ENCODE peak calls at places on chromosome 13, in four cellular contexts. One of them, this sample, is unnamed.

GRCh38 chr13:112791662-112792440 is 102.0 kb downstream of the ATP11A start:
- DNase-seq in mesendoderm: peak
- DNase-seq in substantia nigra: no peak
- DNase-seq in mesothelial cell of epicardium: no peak
- DNase-seq in this sample: no peak

GRCh38 chr13:70098669-70099068 is 9.0 kb upstream of the ATXN8OS start:
- DNase-seq in substantia nigra: no peak
- DNase-seq in mesendoderm: no peak
- DNase-seq in mesothelial cell of epicardium: no peak
- DNase-seq in this sample: no peak

GRCh38 chr13:79988573-79988972 is 352.4 kb downstream of the SPRY2 start:
- DNase-seq in mesothelial cell of epicardium: no peak
- DNase-seq in substantia nigra: no peak
- DNase-seq in mesendoderm: no peak
- DNase-seq in this sample: peak

GRCh38 chr13:95044452-95045205 is 256.6 kb downstream of the ABCC4 start:
- DNase-seq in mesothelial cell of epicardium: no peak
- DNase-seq in mesendoderm: no peak
- DNase-seq in substantia nigra: no peak
- DNase-seq in this sample: peak

GRCh38 chr13:60335531-60335930 is 61.5 kb upstream of the TDRD3 start:
- DNase-seq in substantia nigra: no peak
- DNase-seq in mesendoderm: peak
- DNase-seq in mesothelial cell of epicardium: no peak
- DNase-seq in this sample: no peak

GRCh38 chr13:79541426-79542049 is 60.6 kb downstream of the NDFIP2 start:
- DNase-seq in mesendoderm: peak
- DNase-seq in substantia nigra: no peak
- DNase-seq in mesothelial cell of epicardium: no peak
- DNase-seq in this sample: no peak

GRCh38 chr13:52809310-52809769 is 39.1 kb downstream of the PCDH8 start:
- DNase-seq in substantia nigra: peak
- DNase-seq in mesendoderm: peak
- DNase-seq in mesothelial cell of epicardium: peak
- DNase-seq in this sample: peak

GRCh38 chr13:110528371-110528770 is 33.2 kb downstream of the RAB20 start:
- DNase-seq in mesothelial cell of epicardium: no peak
- DNase-seq in substantia nigra: no peak
- DNase-seq in mesendoderm: no peak
- DNase-seq in this sample: no peak

GRCh38 chr13:100262404-100262803 is 173.5 kb downstream of the PCCA start:
- DNase-seq in mesendoderm: no peak
- DNase-seq in mesothelial cell of epicardium: no peak
- DNase-seq in substantia nigra: no peak
- DNase-seq in this sample: no peak

GRCh38 chr13:25409938-25410337 is 38.2 kb downstream of the ATP8A2 start:
- DNase-seq in mesothelial cell of epicardium: no peak
- DNase-seq in mesendoderm: no peak
- DNase-seq in substantia nigra: no peak
- DNase-seq in this sample: no peak

GRCh38 chr13:33286143-33286542 is 588 bp upstream of the STARD13 start:
- DNase-seq in mesothelial cell of epicardium: no peak
- DNase-seq in substantia nigra: no peak
- DNase-seq in mesendoderm: no peak
- DNase-seq in this sample: no peak

GRCh38 chr13:21625366-21625765 is 21.4 kb upstream of the MICU2 start:
- DNase-seq in mesendoderm: peak
- DNase-seq in mesothelial cell of epicardium: no peak
- DNase-seq in substantia nigra: no peak
- DNase-seq in this sample: peak

GRCh38 chr13:68261105-68261504 is 1031.0 kb upstream of the PCDH9 start:
- DNase-seq in substantia nigra: no peak
- DNase-seq in mesothelial cell of epicardium: no peak
- DNase-seq in mesendoderm: peak
- DNase-seq in this sample: no peak

GRCh38 chr13:58056411-58056810 is 424.9 kb downstream of the PCDH17 start:
- DNase-seq in mesendoderm: peak
- DNase-seq in substantia nigra: no peak
- DNase-seq in mesothelial cell of epicardium: no peak
- DNase-seq in this sample: peak